ENCODE peak calls at places on chromosomes 6 and 20, in four cellular contexts. G is spleen, K is ovary, V is ascending aorta. S is an unnamed sample.
A peak's percentile ranks its signal among the peaks of the same experiment; 100 is the strongest.

GRCh38 chr6:112205521-112206458 is 48.6 kb downstream of the LAMA4 start:
- DNase-seq in G (no peak), V (no peak), K (no peak), S (no peak)

GRCh38 chr20:2748551-2749342 is 51.7 kb downstream of the CPXM1 start:
- DNase-seq in V (no peak), G (peak; percentile 59), K (no peak), S (no peak)

GRCh38 chr6:130524552-130524951 is 158.7 kb downstream of the TMEM200A start:
- DNase-seq in G (no peak), K (no peak), V (no peak), S (no peak)

GRCh38 chr6:110040716-110041115 is 62.6 kb downstream of the GPR6 start:
- DNase-seq in K (no peak), V (no peak), G (no peak), S (no peak)

GRCh38 chr6:36249010-36249409 is 20.9 kb upstream of the PNPLA1 start:
- DNase-seq in G (no peak), K (no peak), V (no peak), S (no peak)

GRCh38 chr6:152094992-152095592 is 287.6 kb downstream of the ESR1 start:
- DNase-seq in G (no peak), K (peak; percentile 83), V (peak; percentile 94), S (peak; percentile 95)

GRCh38 chr6:17167327-17167979 is 65.6 kb downstream of the STMND1 start:
- DNase-seq in V (no peak), G (no peak), K (no peak), S (no peak)

GRCh38 chr20:36587388-36588136 is 14.2 kb downstream of the TGIF2 start:
- DNase-seq in V (no peak), K (no peak), G (no peak), S (no peak)

GRCh38 chr6:109095036-109095820 is at the start of gene CEP57L1:
- DNase-seq in K (peak; percentile 96), G (peak; percentile 99), V (peak; percentile 98), S (peak; percentile 91)

GRCh38 chr6:38155144-38155543 is 335.6 kb downstream of the ZFAND3 start:
- DNase-seq in V (no peak), K (no peak), G (no peak), S (no peak)

GRCh38 chr20:11267131-11267761 is 593.4 kb upstream of the JAG1 start:
- DNase-seq in V (peak; percentile 70), K (peak; percentile 58), G (no peak), S (peak; percentile 81)

GRCh38 chr20:32893878-32894483 is 35.3 kb downstream of the EFCAB8 start:
- DNase-seq in K (no peak), V (no peak), G (no peak), S (peak; percentile 78)

GRCh38 chr6:53335224-53335994 is 13.3 kb downstream of the ELOVL5 start:
- DNase-seq in G (peak; percentile 87), K (no peak), V (no peak), S (no peak)

GRCh38 chr6:134722429-134722828 is 227.5 kb downstream of the ALDH8A1 start:
- DNase-seq in K (no peak), V (no peak), G (no peak), S (no peak)

GRCh38 chr20:34539756-34540155 is 18.8 kb upstream of the MAP1LC3A start:
- DNase-seq in K (no peak), G (peak; percentile 8), V (no peak), S (no peak)

GRCh38 chr20:49353348-49353747 is 75.5 kb upstream of the ZNFX1 start:
- DNase-seq in K (no peak), G (no peak), V (no peak), S (no peak)

GRCh38 chr6:33073431-33073871 is at the start of gene HLA-DPA1:
- DNase-seq in K (no peak), G (peak; percentile 81), V (peak; percentile 73), S (no peak)

GRCh38 chr6:21726676-21727075 is 133.1 kb downstream of the SOX4 start:
- DNase-seq in V (no peak), K (no peak), G (no peak), S (no peak)

GRCh38 chr6:119006972-119007371 is 71.5 kb downstream of the FAM184A start:
- DNase-seq in K (no peak), V (no peak), G (no peak), S (no peak)
- H3K9me3 ChIP-seq in K (no peaks in the 10 kb centered on the region), V (no peaks in the 10 kb centered on the region), G (no peaks in the 10 kb centered on the region), S (no peaks in the 10 kb centered on the region)

GRCh38 chr6:88662653-88663174 is 300.7 kb downstream of the RNGTT start:
- DNase-seq in K (no peak), V (no peak), G (no peak), S (no peak)
- H3K9me3 ChIP-seq in K (no peaks in the 10 kb centered on the region), V (peaks cover 42% of the 10 kb centered on the region), G (peaks cover 30% of the 10 kb centered on the region), S (peaks cover 2% of the 10 kb centered on the region)

GRCh38 chr6:25130518-25130917 is 148.7 kb upstream of the CARMIL1 start:
- DNase-seq in K (no peak), V (no peak), G (no peak), S (no peak)
- H3K9me3 ChIP-seq in K (no peaks in the 10 kb centered on the region), V (no peaks in the 10 kb centered on the region), G (peaks cover 5% of the 10 kb centered on the region), S (peaks cover 11% of the 10 kb centered on the region)

GRCh38 chr6:167499161-167499660 is 174.3 kb downstream of the TTLL2 start:
- DNase-seq in K (no peak), V (no peak), G (no peak), S (no peak)

GRCh38 chr6:167504412-167504961 is 179.6 kb downstream of the TTLL2 start:
- DNase-seq in V (no peak), K (no peak), G (no peak), S (no peak)

GRCh38 chr6:167502471-167502870 is 177.6 kb downstream of the TTLL2 start:
- DNase-seq in V (no peak), G (no peak), K (no peak), S (no peak)

GRCh38 chr6:167500961-167501360 is 176.1 kb downstream of the TTLL2 start:
- DNase-seq in K (no peak), V (no peak), G (no peak), S (no peak)

DNA sequence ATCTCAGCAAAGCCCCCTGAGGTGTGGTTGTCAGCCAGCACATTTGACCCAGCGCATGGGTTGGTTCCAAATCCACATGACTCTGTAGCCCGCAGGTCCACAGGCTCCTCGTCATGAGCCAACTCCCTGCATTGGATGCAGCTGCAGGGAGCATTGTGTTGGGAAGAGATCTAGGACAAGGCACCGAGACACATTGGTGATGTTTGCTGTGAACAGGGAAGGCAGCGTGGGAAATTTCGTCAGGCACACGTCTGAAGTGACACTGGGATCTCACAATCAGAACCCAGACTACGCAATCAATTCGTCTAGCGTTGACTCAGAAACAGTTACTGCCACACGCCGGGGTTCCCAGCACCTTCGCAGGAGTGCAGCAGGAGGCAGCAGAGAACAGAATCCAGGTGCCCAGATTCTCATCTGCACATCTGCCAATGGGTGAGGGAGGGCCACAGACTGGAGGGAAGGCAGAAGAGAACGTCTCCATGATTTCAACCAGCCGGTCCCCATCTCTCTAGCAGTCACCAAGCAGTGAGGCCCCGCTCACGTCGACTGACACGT is 177.0 kb downstream of the TTLL2 start:
- DNase-seq in V (no peak), G (no peak), K (no peak), S (no peak)
- H3K9me3 ChIP-seq in V (no peaks in the 10 kb centered on the region), G (no peaks in the 10 kb centered on the region), K (no peaks in the 10 kb centered on the region), S (no peaks in the 10 kb centered on the region)

GRCh38 chr6:99609839-99610489 is 3.3 kb downstream of the PRDM13 start:
- DNase-seq in V (no peak), G (no peak), K (no peak), S (no peak)

GRCh38 chr6:99606670-99607415 is at the start of gene PRDM13:
- DNase-seq in V (no peak), G (no peak), K (no peak), S (no peak)

GRCh38 chr6:99608886-99609482 is 2.4 kb downstream of the PRDM13 start:
- DNase-seq in K (no peak), G (no peak), V (no peak), S (no peak)

GRCh38 chr6:99607416-99608036 is 893 bp downstream of the PRDM13 start:
- DNase-seq in V (no peak), K (no peak), G (no peak), S (no peak)

DNA sequence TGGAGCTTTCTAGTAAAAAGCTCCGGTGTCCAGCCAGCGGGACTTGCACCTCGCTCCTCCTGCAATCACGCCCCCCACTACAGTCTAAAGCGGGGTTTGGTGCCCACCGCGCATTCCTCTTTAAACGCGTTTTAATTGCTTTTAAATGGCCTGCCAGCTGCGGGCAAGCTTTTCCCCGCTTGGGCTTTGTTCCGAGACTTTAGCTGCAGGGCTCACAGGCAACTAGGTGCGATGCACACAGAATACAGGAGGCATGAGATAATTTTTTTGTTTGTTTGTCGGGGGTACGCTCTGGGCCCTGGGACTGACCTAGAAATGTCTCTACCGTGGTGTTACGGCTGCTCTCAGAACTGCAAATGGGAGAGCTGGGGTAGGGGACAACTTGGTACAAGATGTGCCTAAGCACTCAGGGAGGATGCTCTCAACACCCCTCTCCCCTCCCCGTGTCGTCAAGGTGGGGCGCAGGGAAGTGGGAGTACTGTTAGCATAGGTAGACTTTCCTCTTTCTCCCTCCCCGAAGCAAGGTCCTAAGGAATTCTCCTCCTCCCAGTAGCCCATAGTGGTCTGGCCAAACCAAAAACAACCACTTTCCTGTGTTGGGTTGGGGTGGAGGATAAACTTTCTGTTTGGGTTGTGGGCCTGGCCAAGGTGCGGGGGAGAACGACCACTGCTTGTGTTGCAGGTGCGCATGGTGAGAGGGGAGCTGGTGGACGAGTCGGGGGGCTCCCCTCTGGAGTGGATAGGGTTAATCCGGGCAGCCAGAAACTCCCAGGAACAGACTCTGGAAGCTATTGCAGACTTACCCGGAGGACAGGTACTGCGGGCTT is 1.6 kb downstream of the PRDM13 start:
- DNase-seq in G (no peak), V (no peak), K (no peak), S (no peak)
- H3K9me3 ChIP-seq in G (no peaks in the 10 kb centered on the region), V (no peaks in the 10 kb centered on the region), K (no peaks in the 10 kb centered on the region), S (no peaks in the 10 kb centered on the region)

S was measured in RWPE2.